ENCODE peak calls at places on chromosome 18, in six cellular contexts. C is activated B cell treated with CpG ODN at 0.5 μM for 24 hours; X is thoracic aorta; M is naive thymus-derived CD8-positive, alpha-beta T cell; T is T-helper 17 cell; A is NCI-H510A. J is an unnamed sample.

GRCh38 chr18:79405019-79405780 is 9.5 kb downstream of the NFATC1 start:
- DNase-seq in A (no peak), C (no peak), M (no peak), T (peak), X (no peak), J (peak)

GRCh38 chr18:6561029-6561861 is 146.5 kb upstream of the L3MBTL4 start:
- DNase-seq in A (peak), M (no peak), X (no peak), T (no peak), C (no peak), J (no peak)

GRCh38 chr18:7805880-7806279 is 238.8 kb downstream of the PTPRM start:
- DNase-seq in A (no peak), T (no peak), X (no peak), M (no peak), C (no peak), J (no peak)

GRCh38 chr18:9366126-9366714 is 31.6 kb downstream of the TWSG1 start:
- DNase-seq in T (no peak), X (no peak), C (no peak), A (no peak), M (no peak), J (no peak)

GRCh38 chr18:75391275-75392115 is 36.0 kb downstream of the SMIM21 start:
- DNase-seq in A (no peak), X (no peak), M (no peak), T (no peak), C (no peak), J (no peak)

GRCh38 chr18:63099848-63100625 is 219.5 kb downstream of the BCL2 start:
- DNase-seq in M (no peak), X (no peak), C (no peak), A (no peak), T (no peak), J (no peak)

GRCh38 chr18:62399781-62400308 is 74.7 kb downstream of the TNFRSF11A start:
- DNase-seq in T (no peak), C (no peak), X (no peak), A (peak), M (no peak), J (no peak)

GRCh38 chr18:49177812-49178211 is 227.0 kb upstream of the SMAD7 start:
- DNase-seq in A (no peak), C (no peak), T (no peak), M (no peak), X (no peak), J (no peak)